ENCODE peak calls at places on chromosome 15, in ten cellular contexts. P, M, L, V, Y, U, K, X, I and C are unnamed samples.

GRCh38 chr15:52780172-52780980 is 9.8 kb downstream of the ONECUT1 start:
- DNase-seq in K (peak; percentile 41), U (peak; percentile 24), M (peak; percentile 55), I (peak; percentile 39), P (peak; percentile 65), L (peak; percentile 72), V (peak; percentile 87), Y (peak; percentile 63), X (peak; percentile 23), C (no peak)

GRCh38 chr15:88398011-88398410 is 69.2 kb downstream of the MRPL46 start:
- DNase-seq in M (no peak), X (no peak), K (no peak), U (no peak), Y (no peak), I (no peak), P (no peak), L (no peak), V (no peak), C (no peak)

GRCh38 chr15:23869391-23869790 is 182.3 kb upstream of the NDN start:
- DNase-seq in V (no peak), U (no peak), K (no peak), L (no peak), Y (no peak), X (no peak), P (no peak), I (no peak), M (no peak), C (no peak)

GRCh38 chr15:99496302-99496629 is 69.5 kb upstream of the MEF2A start:
- DNase-seq in U (no peak), X (no peak), V (no peak), P (no peak), K (no peak), L (no peak), I (no peak), Y (no peak), M (no peak), C (no peak)

GRCh38 chr15:92232876-92233275 is 160.8 kb upstream of the ST8SIA2 start:
- DNase-seq in M (no peak), K (no peak), Y (no peak), L (no peak), I (no peak), U (no peak), X (no peak), V (no peak), P (no peak), C (no peak)

GRCh38 chr15:66907826-66908502 is 157.4 kb upstream of the SMAD3 start:
- DNase-seq in K (peak; percentile 37), X (peak; percentile 43), M (no peak), U (no peak), I (peak; percentile 39), P (no peak), Y (peak; percentile 40), V (peak; percentile 62), L (peak; percentile 73), C (no peak)

GRCh38 chr15:70715840-70716510 is 47.4 kb downstream of the UACA start:
- DNase-seq in V (no peak), P (no peak), U (no peak), I (no peak), X (no peak), K (peak; percentile 47), Y (no peak), L (no peak), M (peak; percentile 52), C (no peak)

GRCh38 chr15:97849183-97849582 is 111.3 kb upstream of the ARRDC4 start:
- DNase-seq in P (no peak), V (no peak), M (peak; percentile 7), Y (no peak), K (no peak), L (no peak), U (no peak), X (no peak), I (no peak), C (no peak)

GRCh38 chr15:21267231-21267630 is 173.1 kb downstream of the POTEB3 start:
- DNase-seq in P (no peak), X (no peak), K (no peak), U (no peak), L (no peak), M (no peak), V (no peak), I (no peak), Y (no peak), C (no peak)

GRCh38 chr15:21261396-21261964 is 178.8 kb downstream of the POTEB3 start:
- DNase-seq in U (no peak), V (no peak), K (no peak), M (peak; percentile 0), L (no peak), P (no peak), I (no peak), X (no peak), Y (no peak), C (no peak)

GRCh38 chr15:21261965-21262850 is 178.1 kb downstream of the POTEB3 start:
- DNase-seq in U (no peak), L (no peak), V (peak; percentile 47), P (no peak), Y (no peak), I (no peak), M (peak; percentile 6), K (no peak), X (no peak), C (no peak)

GRCh38 chr15:21260966-21261395 is 179.3 kb downstream of the POTEB3 start:
- DNase-seq in I (no peak), M (peak; percentile 5), X (no peak), P (no peak), U (no peak), K (no peak), L (no peak), Y (no peak), V (peak; percentile 46), C (no peak)

DNA sequence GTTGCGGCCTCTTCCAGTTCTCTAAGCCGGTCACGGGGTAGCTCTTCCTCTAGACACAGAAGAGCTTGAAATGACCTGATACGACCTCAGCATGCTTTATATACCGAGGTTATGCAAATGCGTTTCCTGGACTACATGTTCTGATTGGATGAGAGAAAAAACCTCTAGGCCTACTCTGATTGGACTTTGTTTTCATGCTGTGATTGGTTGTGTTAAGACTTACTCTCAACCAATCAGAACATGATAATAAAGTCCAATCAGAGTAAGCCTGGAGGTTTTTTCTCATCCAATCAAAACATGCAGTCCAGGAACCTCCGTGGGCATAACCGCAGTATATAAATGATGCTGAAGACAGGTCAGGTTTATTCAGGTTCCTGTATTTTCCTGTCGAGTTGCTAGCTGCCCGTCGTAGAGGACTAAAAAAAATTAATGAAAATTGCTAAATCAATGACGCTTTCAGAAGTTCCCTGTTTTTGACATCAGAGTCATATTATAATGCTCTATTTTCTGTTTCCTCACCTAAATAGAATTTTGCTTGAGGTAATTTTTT is 177.4 kb downstream of the POTEB3 start:
- DNase-seq in X (no peak), P (no peak), U (no peak), L (no peak), Y (no peak), M (peak; percentile 39), I (no peak), K (no peak), V (no peak), C (no peak)
- H3K27ac ChIP-seq in X (no peak overlapping the region), P (no peak overlapping the region), U (no peak overlapping the region), L (no peak overlapping the region), Y (no peak overlapping the region), M (no peak overlapping the region), I (no peak overlapping the region), K (no peak overlapping the region), V (no peak overlapping the region), C (no peak overlapping the region)

DNA sequence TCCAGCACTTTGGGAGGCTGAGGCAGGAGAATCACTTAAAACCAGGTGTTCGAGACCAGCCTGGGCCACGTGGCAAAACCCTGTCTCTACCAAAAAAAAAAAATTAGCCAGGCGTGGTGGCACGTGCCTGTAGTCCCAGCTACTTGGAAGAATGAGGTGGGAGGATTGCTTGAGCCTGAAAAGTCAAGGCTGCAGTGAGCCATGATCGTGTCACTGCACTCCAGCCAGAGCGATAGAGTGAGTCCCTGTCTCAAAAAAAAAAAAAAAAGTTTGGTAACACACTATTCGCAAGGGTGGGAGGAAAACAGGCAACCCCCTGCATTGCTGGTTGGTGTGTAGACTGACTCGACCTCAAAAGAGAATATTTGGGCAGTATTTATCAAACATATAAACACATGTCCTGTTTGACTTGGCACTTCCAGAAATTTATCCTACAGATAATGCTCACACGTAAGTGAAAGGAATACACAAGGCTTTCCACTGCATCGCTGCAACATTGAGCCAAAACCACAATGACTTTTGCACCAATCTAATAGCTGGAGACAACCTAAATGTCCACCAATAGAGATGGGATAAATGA is 3.1 kb upstream of the ANPEP start:
- DNase-seq in M (no peak), K (peak; percentile 64), X (no peak), L (no peak), I (no peak), U (no peak), V (no peak), P (no peak), Y (no peak), C (no peak)
- H3K27ac ChIP-seq in M (no peak overlapping the region), K (peak overlapping the region; percentile 27), X (no peak overlapping the region), L (peak overlapping the region; percentile 18), I (no peak overlapping the region), U (no peak overlapping the region), V (no peak overlapping the region), P (no peak overlapping the region), Y (no peak overlapping the region), C (no peak overlapping the region)

GRCh38 chr15:48298914-48299313 is 32.3 kb upstream of the DUT start:
- DNase-seq in P (no peak), U (no peak), X (no peak), M (no peak), I (no peak), Y (no peak), V (no peak), K (no peak), L (no peak), C (no peak)

GRCh38 chr15:48304398-48304797 is 26.8 kb upstream of the DUT start:
- DNase-seq in U (no peak), V (no peak), P (no peak), Y (no peak), X (no peak), K (no peak), M (no peak), I (no peak), L (no peak), C (no peak)

GRCh38 chr15:48297668-48298067 is 33.6 kb upstream of the DUT start:
- DNase-seq in I (no peak), Y (no peak), K (no peak), X (no peak), V (no peak), U (no peak), P (no peak), L (no peak), M (no peak), C (no peak)

DNA sequence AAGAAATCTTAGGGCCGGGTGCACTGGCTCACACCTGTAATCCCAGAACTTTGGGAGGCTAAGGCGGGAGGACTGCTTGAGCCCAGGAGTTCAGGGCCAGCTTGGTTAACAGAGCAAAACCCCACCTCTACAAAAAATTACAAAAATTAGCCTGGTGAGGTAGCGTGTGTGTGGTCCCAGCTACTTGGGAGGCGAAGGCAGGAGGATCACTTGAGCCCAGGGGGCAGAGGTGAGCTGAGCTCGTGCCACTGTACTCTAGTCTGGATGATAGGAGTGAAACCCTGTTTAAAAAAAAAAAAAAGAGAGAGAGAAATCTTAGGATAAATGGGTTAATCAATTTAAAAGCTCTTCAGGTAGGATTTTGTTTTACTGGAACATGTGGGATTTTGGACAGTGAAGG is 31.2 kb upstream of the DUT start:
- DNase-seq in Y (no peak), L (no peak), K (no peak), M (no peak), P (no peak), I (no peak), X (no peak), V (no peak), U (no peak), C (no peak)
- H3K27ac ChIP-seq in Y (no peak overlapping the region), L (no peak overlapping the region), K (no peak overlapping the region), M (no peak overlapping the region), P (no peak overlapping the region), I (no peak overlapping the region), X (no peak overlapping the region), V (no peak overlapping the region), U (no peak overlapping the region), C (no peak overlapping the region)

DNA sequence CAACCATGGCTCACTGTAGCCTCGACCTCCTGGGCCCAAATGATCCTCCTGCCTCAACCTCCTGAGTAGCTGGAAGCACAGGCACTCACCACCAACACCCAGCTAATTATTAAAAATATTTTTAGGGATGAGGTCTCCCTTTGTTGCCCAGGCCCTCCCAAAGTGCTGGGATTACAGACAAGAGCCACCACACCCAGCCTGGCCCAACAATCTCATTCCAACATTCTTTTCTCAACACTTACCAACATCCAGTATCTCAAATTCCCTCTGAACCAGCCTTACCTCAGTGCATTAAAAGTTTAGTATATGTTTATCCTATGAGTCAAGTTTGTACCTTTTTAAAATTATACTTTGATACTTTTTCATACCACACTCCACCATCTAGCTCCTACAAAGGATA is 25.0 kb downstream of the ANXA2 start:
- DNase-seq in Y (no peak), L (no peak), P (no peak), V (no peak), M (peak; percentile 52), X (no peak), K (no peak), I (no peak), U (no peak), C (no peak)
- H3K27ac ChIP-seq in Y (peak overlapping the region; percentile 82), L (no peak overlapping the region), P (no peak overlapping the region), V (no peak overlapping the region), M (peak overlapping the region; percentile 90), X (no peak overlapping the region), K (peak overlapping the region; percentile 81), I (no peak overlapping the region), U (peak overlapping the region; percentile 93), C (peak overlapping the region; percentile 100)